ENCODE peak calls at places on chromosomes 11 and 22, in ten cellular contexts. B is GM12864; D is mesothelial cell of epicardium; M is fibroblast of villous mesenchyme; J is endothelial cell; R is colonic mucosa; P is tibial nerve; T is GM13977; O is cardiac fibroblast; Y is CD8-positive, alpha-beta T cell. N is an unnamed sample.

GRCh38 chr11:45994421-45995341 is 72.2 kb downstream of the LARGE2 start:
- DNase-seq in B (no peak), D (no peak), M (peak; percentile 97), J (no peak), R (no peak), P (no peak), T (no peak), O (peak; percentile 23), Y (no peak), N (no peak)

GRCh38 chr11:113262594-113262993 is 51.8 kb upstream of the TTC12 start:
- DNase-seq in B (no peak), D (no peak), M (no peak), J (no peak), R (no peak), P (no peak), T (no peak), O (no peak), Y (no peak), N (no peak)

GRCh38 chr11:33089776-33090175 is 50.4 kb downstream of the TCP11L1 start:
- DNase-seq in B (no peak), D (no peak), M (peak; percentile 10), J (no peak), R (no peak), P (no peak), T (no peak), O (peak; percentile 29), Y (no peak), N (no peak)

GRCh38 chr11:121643530-121644512 is 191.1 kb upstream of the SORL1-AS1 start:
- DNase-seq in B (no peak), D (no peak), M (no peak), J (no peak), R (no peak), P (no peak), T (no peak), O (no peak), Y (no peak), N (no peak)

GRCh38 chr11:128417607-128418324 is 169.6 kb downstream of the ETS1 start:
- DNase-seq in B (no peak), D (no peak), M (peak; percentile 85), J (no peak), R (no peak), P (no peak), T (no peak), O (peak; percentile 90), Y (no peak), N (no peak)

GRCh38 chr22:46585340-46586122 is 34.7 kb upstream of the GRAMD4 start:
- DNase-seq in B (no peak), D (no peak), M (no peak), J (no peak), R (no peak), P (no peak), T (no peak), O (no peak), Y (no peak), N (no peak)

GRCh38 chr22:21951931-21952465 is 650 bp downstream of the PPM1F start:
- DNase-seq in B (no peak), D (no peak), M (peak; percentile 56), J (peak; percentile 33), R (peak; percentile 34), P (no peak), T (no peak), O (peak; percentile 48), Y (no peak), N (no peak)

GRCh38 chr11:117824571-117825537 is at the start of gene FXYD2:
- DNase-seq in B (no peak), D (no peak), M (peak; percentile 76), J (no peak), R (no peak), P (peak; percentile 28), T (no peak), O (no peak), Y (no peak), N (no peak)

GRCh38 chr22:27857441-27857840 is 55.9 kb upstream of the MN1 start:
- DNase-seq in B (no peak), D (no peak), M (no peak), J (no peak), R (no peak), P (no peak), T (no peak), O (no peak), Y (no peak), N (no peak)

GRCh38 chr11:22666700-22667439 is 459 bp downstream of the GAS2 start:
- DNase-seq in B (no peak), D (peak; percentile 40), M (no peak), J (peak; percentile 55), R (peak; percentile 21), P (no peak), T (peak; percentile 58), O (peak; percentile 6), Y (no peak), N (no peak)
- TF ChIP-seq CTCF in B (no peak), D (no peak), M (no peak), J (no peak), R (no peak), P (no peak), T (peak; percentile 6), O (peak; percentile 3), Y (no peak), N (no peak)

DNA sequence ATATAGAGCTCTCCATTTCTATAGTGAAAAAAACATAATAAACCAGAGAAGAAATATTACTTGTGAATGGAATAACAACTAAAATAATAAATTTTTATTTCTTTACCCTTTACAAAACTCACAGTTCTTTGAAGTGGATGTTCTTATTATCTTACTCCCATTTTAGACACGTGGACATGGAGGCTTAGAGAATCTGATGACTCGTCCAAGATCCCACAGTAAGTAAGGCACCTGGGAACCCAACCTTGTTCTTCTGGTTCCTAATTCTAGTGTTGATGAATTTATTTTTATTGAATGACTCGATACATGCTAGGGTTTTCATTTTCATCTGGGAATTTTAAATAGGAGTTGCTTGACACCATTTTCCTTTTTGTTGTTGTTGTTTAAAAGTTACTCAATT is 1.8 kb downstream of the BPIFC start:
- DNase-seq in B (no peak), D (no peak), M (no peak), J (no peak), R (no peak), P (no peak), T (no peak), O (no peak), Y (no peak), N (no peak)
- TF ChIP-seq CTCF in B (no peak), D (no peak), M (no peak), J (no peak), R (no peak), P (no peak), T (no peak), O (no peak), Y (no peak), N (no peak)

GRCh38 chr11:47980907-47981621 is 705 bp downstream of the PTPRJ start:
- DNase-seq in B (no peak), D (peak; percentile 42), M (peak; percentile 61), J (peak; percentile 60), R (peak; percentile 60), P (no peak), T (peak; percentile 75), O (peak; percentile 40), Y (no peak), N (peak; percentile 53)
- TF ChIP-seq CTCF in B (no peak), D (no peak), M (peak; percentile 17), J (no peak), R (no peak), P (no peak), T (peak; percentile 35), O (no peak), Y (no peak), N (no peak)

GRCh38 chr22:44331881-44332714 is 19.3 kb upstream of the SHISAL1 start:
- DNase-seq in B (no peak), D (no peak), M (peak; percentile 46), J (peak; percentile 51), R (no peak), P (no peak), T (no peak), O (peak; percentile 13), Y (no peak), N (no peak)
- TF ChIP-seq CTCF in B (no peak), D (no peak), M (peak; percentile 4), J (no peak), R (no peak), P (no peak), T (no peak), O (no peak), Y (no peak), N (no peak)

GRCh38 chr11:105577645-105578044 is 32.2 kb upstream of the GRIA4 start:
- DNase-seq in B (no peak), D (no peak), M (peak; percentile 17), J (no peak), R (no peak), P (no peak), T (no peak), O (peak; percentile 32), Y (no peak), N (no peak)
- TF ChIP-seq CTCF in B (no peak), D (no peak), M (peak; percentile 30), J (peak; percentile 35), R (no peak), P (no peak), T (no peak), O (peak; percentile 19), Y (no peak), N (no peak)

DNA sequence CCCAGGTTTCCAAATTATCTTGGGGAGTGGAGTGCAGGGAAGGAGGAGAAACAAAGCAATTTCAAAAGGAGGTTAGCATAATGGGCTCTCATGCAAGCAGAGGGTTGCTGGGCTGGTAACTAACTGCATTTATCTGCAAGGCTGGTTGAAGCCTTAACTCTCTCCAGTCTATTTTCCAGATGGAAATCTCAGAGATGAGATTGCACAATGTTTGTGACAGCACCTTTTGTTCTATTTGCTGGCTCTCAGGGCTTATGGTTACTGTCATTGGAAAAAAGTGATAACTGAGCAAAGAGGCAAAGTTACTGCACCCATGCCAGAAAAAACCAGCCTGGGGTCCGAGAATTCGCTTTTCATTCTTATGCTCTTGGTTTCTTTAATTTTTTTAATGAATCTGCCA is 33.2 kb downstream of the ABCC8 start:
- DNase-seq in B (no peak), D (no peak), M (no peak), J (no peak), R (no peak), P (no peak), T (no peak), O (no peak), Y (no peak), N (no peak)
- TF ChIP-seq CTCF in B (no peak), D (no peak), M (no peak), J (no peak), R (no peak), P (no peak), T (no peak), O (no peak), Y (no peak), N (no peak)

GRCh38 chr22:20526628-20527355 is 19.4 kb downstream of the MED15 start:
- DNase-seq in B (no peak), D (no peak), M (peak; percentile 94), J (no peak), R (no peak), P (no peak), T (no peak), O (peak; percentile 83), Y (no peak), N (no peak)
- TF ChIP-seq CTCF in B (no peak), D (no peak), M (peak; percentile 16), J (no peak), R (no peak), P (no peak), T (no peak), O (peak; percentile 23), Y (no peak), N (no peak)

DNA sequence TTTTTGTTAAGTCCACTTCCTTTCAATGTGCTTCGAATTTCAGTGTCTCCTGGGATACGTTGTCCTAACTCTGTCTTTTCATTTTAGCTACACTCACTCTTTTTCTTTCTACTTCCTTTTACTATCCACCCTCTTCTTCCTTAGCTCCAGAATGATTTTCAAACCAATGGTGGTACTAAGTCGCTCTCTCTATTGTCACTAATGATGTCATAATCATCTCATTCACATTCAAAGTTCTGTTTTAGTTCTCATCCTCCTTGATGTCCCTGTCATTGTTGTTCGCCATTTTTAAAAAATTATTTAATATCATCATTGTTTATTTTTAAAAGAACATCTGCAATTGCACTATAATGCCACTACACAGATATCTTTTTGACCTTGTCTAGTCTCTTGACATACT is 47.3 kb downstream of the NNMT start:
- DNase-seq in B (no peak), D (no peak), M (no peak), J (no peak), R (no peak), P (no peak), T (no peak), O (no peak), Y (no peak), N (no peak)
- TF ChIP-seq CTCF in B (no peak), D (no peak), M (no peak), J (no peak), R (no peak), P (no peak), T (no peak), O (no peak), Y (no peak), N (no peak)

N was measured in activated B cell treated with CpG ODN at 0.5 μM for 24 hours.